ENCODE peak calls at places on chromosomes 5 and 9, in six cellular contexts. One of them, this sample, is unnamed.

GRCh38 chr5:62395210-62395950 is 8.3 kb downstream of the DIMT1 start:
- DNase-seq in endothelial cell: no peak
- DNase-seq in AG04449: no peak
- DNase-seq in HFFc6: peak
- DNase-seq in AG04450: peak
- DNase-seq in colonic mucosa: no peak
- DNase-seq in this sample: no peak

GRCh38 chr9:35659340-35659739 is 1.2 kb downstream of the CCDC107 start:
- DNase-seq in colonic mucosa: no peak
- DNase-seq in endothelial cell: no peak
- DNase-seq in AG04450: no peak
- DNase-seq in AG04449: no peak
- DNase-seq in HFFc6: peak
- DNase-seq in this sample: no peak

GRCh38 chr5:73564644-73565165 is 734 bp downstream of the ANKRA2 start:
- DNase-seq in AG04449: no peak
- DNase-seq in AG04450: no peak
- DNase-seq in colonic mucosa: no peak
- DNase-seq in HFFc6: no peak
- DNase-seq in endothelial cell: no peak
- DNase-seq in this sample: no peak

GRCh38 chr9:8531831-8532230 is 732.3 kb upstream of the DMAC1 start:
- DNase-seq in AG04450: no peak
- DNase-seq in AG04449: no peak
- DNase-seq in endothelial cell: no peak
- DNase-seq in colonic mucosa: no peak
- DNase-seq in HFFc6: no peak
- DNase-seq in this sample: no peak

GRCh38 chr9:4207881-4208615 is 91.8 kb downstream of the GLIS3 start:
- DNase-seq in AG04449: peak
- DNase-seq in endothelial cell: no peak
- DNase-seq in AG04450: no peak
- DNase-seq in colonic mucosa: no peak
- DNase-seq in HFFc6: no peak
- DNase-seq in this sample: no peak

GRCh38 chr9:36499156-36499886 is 73.4 kb upstream of the MELK start:
- DNase-seq in endothelial cell: no peak
- DNase-seq in AG04449: no peak
- DNase-seq in HFFc6: no peak
- DNase-seq in AG04450: no peak
- DNase-seq in colonic mucosa: no peak
- DNase-seq in this sample: no peak

GRCh38 chr9:116942593-116943061 is 255.5 kb downstream of the TRIM32 start:
- DNase-seq in AG04449: no peak
- DNase-seq in HFFc6: no peak
- DNase-seq in colonic mucosa: no peak
- DNase-seq in endothelial cell: no peak
- DNase-seq in AG04450: no peak
- DNase-seq in this sample: no peak

GRCh38 chr9:2872307-2872940 is 28.5 kb upstream of the PUM3 start:
- DNase-seq in AG04450: no peak
- DNase-seq in colonic mucosa: no peak
- DNase-seq in AG04449: no peak
- DNase-seq in HFFc6: peak
- DNase-seq in endothelial cell: peak
- DNase-seq in this sample: peak

GRCh38 chr5:79936644-79937216 is 54.3 kb downstream of the MTX3 start:
- DNase-seq in AG04450: no peak
- DNase-seq in colonic mucosa: no peak
- DNase-seq in HFFc6: no peak
- DNase-seq in AG04449: no peak
- DNase-seq in endothelial cell: no peak
- DNase-seq in this sample: no peak

GRCh38 chr5:1182633-1183423 is 18.6 kb upstream of the SLC6A19 start:
- DNase-seq in AG04449: no peak
- DNase-seq in AG04450: no peak
- DNase-seq in endothelial cell: no peak
- DNase-seq in HFFc6: no peak
- DNase-seq in colonic mucosa: peak
- DNase-seq in this sample: peak

GRCh38 chr5:10283927-10284635 is 23.6 kb downstream of the CMBL start:
- DNase-seq in colonic mucosa: peak
- DNase-seq in HFFc6: peak
- DNase-seq in AG04450: no peak
- DNase-seq in AG04449: no peak
- DNase-seq in endothelial cell: peak
- DNase-seq in this sample: peak

GRCh38 chr9:88387035-88387732 is 1.1 kb upstream of the SPIN1 start:
- DNase-seq in AG04449: no peak
- DNase-seq in colonic mucosa: peak
- DNase-seq in endothelial cell: peak
- DNase-seq in AG04450: no peak
- DNase-seq in HFFc6: peak
- DNase-seq in this sample: peak

GRCh38 chr5:2024986-2025721 is 142.4 kb upstream of the IRX4 start:
- DNase-seq in colonic mucosa: no peak
- DNase-seq in endothelial cell: no peak
- DNase-seq in AG04450: no peak
- DNase-seq in HFFc6: no peak
- DNase-seq in AG04449: no peak
- DNase-seq in this sample: no peak

GRCh38 chr9:120791161-120791560 is 2.1 kb downstream of the FBXW2 start:
- DNase-seq in endothelial cell: no peak
- DNase-seq in AG04450: no peak
- DNase-seq in HFFc6: no peak
- DNase-seq in colonic mucosa: no peak
- DNase-seq in AG04449: no peak
- DNase-seq in this sample: no peak

GRCh38 chr9:97848237-97848581 is 4.8 kb upstream of the FOXE1 start:
- DNase-seq in endothelial cell: no peak
- DNase-seq in HFFc6: no peak
- DNase-seq in AG04450: no peak
- DNase-seq in AG04449: no peak
- DNase-seq in colonic mucosa: no peak
- DNase-seq in this sample: no peak

GRCh38 chr5:92676120-92676838 is 904.7 kb downstream of the NR2F1-AS1 start:
- DNase-seq in colonic mucosa: no peak
- DNase-seq in endothelial cell: no peak
- DNase-seq in HFFc6: no peak
- DNase-seq in AG04449: no peak
- DNase-seq in AG04450: no peak
- DNase-seq in this sample: no peak

GRCh38 chr5:36787365-36787764 is 89.2 kb upstream of the NIPBL start:
- DNase-seq in colonic mucosa: no peak
- DNase-seq in AG04449: no peak
- DNase-seq in endothelial cell: no peak
- DNase-seq in AG04450: no peak
- DNase-seq in HFFc6: no peak
- DNase-seq in this sample: no peak

DNA sequence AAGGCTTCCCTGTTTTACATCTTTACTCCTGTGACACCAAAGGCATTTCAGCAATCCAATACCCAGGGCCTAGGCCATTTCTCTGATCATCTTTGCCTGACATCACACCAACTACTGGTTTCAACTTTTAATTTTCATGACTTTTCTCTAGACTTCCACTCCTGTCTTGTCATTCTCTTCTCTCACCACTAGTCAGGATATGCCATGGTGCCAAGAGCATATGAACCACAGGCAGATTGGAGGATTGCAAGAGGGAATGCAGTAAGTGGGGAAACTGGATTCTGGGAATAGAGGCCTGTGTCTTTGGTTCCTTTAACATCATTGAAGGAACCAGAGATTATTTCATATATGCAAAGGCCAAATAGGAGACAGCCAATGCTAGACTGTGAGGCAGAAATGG is 69.3 kb downstream of the ANKRD31 start:
- DNase-seq in AG04450: no peak
- DNase-seq in AG04449: no peak
- DNase-seq in endothelial cell: no peak
- DNase-seq in HFFc6: peak
- DNase-seq in colonic mucosa: no peak
- DNase-seq in this sample: no peak
- TF ChIP-seq CTCF in AG04450: peak
- TF ChIP-seq CTCF in AG04449: no peak
- TF ChIP-seq CTCF in endothelial cell: peak
- TF ChIP-seq CTCF in HFFc6: peak
- TF ChIP-seq CTCF in colonic mucosa: no peak
- TF ChIP-seq CTCF in this sample: peak

DNA sequence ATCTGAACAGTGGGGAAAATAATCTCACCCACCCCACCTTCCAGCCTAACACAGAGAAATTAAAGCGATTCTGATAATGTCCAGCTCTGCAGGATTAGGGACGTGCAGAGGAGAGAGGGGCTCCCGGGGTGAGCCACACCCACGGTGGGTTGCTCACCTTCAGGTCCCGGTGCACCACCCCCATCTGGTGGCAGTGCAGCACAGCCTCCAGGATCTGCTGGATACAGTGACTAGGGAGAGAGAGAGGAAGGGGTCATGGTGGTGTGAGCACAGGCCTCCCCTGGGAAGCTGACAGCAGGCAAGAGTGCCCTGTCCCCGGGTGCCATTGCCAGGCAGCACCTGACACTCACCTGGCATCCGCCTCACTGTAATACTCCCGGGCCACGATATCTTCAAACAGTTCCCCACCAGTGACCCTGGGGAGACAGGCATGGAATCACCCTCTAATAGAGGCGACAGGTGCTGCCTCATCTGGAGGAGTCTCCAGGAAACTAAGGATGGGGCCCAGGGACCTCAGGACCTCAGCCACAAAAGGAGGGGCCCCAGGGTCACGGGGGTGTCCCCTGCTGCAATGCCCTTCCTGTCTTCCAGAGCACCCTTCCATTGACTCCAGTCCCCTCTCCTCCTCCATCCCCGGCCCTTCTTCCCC is 33.0 kb downstream of the CAMK2A start:
- DNase-seq in colonic mucosa: no peak
- DNase-seq in HFFc6: no peak
- DNase-seq in AG04449: no peak
- DNase-seq in endothelial cell: peak
- DNase-seq in AG04450: no peak
- DNase-seq in this sample: no peak
- TF ChIP-seq CTCF in colonic mucosa: no peak
- TF ChIP-seq CTCF in HFFc6: peak
- TF ChIP-seq CTCF in AG04449: no peak
- TF ChIP-seq CTCF in endothelial cell: no peak
- TF ChIP-seq CTCF in AG04450: peak
- TF ChIP-seq CTCF in this sample: no peak

GRCh38 chr9:1709347-1709746 is 305.8 kb upstream of the SMARCA2 start:
- DNase-seq in colonic mucosa: no peak
- DNase-seq in AG04450: no peak
- DNase-seq in endothelial cell: no peak
- DNase-seq in HFFc6: no peak
- DNase-seq in AG04449: no peak
- DNase-seq in this sample: no peak
- TF ChIP-seq CTCF in colonic mucosa: no peak
- TF ChIP-seq CTCF in AG04450: no peak
- TF ChIP-seq CTCF in endothelial cell: peak
- TF ChIP-seq CTCF in HFFc6: peak
- TF ChIP-seq CTCF in AG04449: no peak
- TF ChIP-seq CTCF in this sample: no peak

GRCh38 chr5:91061094-91061493 is 322.0 kb downstream of the ARRDC3 start:
- DNase-seq in colonic mucosa: no peak
- DNase-seq in AG04449: no peak
- DNase-seq in AG04450: no peak
- DNase-seq in endothelial cell: no peak
- DNase-seq in HFFc6: no peak
- DNase-seq in this sample: no peak

GRCh38 chr5:91059409-91059808 is 323.7 kb downstream of the ARRDC3 start:
- DNase-seq in AG04450: no peak
- DNase-seq in colonic mucosa: no peak
- DNase-seq in endothelial cell: no peak
- DNase-seq in HFFc6: no peak
- DNase-seq in AG04449: no peak
- DNase-seq in this sample: no peak

GRCh38 chr5:91061946-91062586 is 321.1 kb downstream of the ARRDC3 start:
- DNase-seq in colonic mucosa: no peak
- DNase-seq in endothelial cell: no peak
- DNase-seq in AG04450: no peak
- DNase-seq in AG04449: no peak
- DNase-seq in HFFc6: no peak
- DNase-seq in this sample: no peak

GRCh38 chr5:91058575-91058974 is 324.5 kb downstream of the ARRDC3 start:
- DNase-seq in colonic mucosa: peak
- DNase-seq in AG04449: no peak
- DNase-seq in HFFc6: no peak
- DNase-seq in AG04450: no peak
- DNase-seq in endothelial cell: no peak
- DNase-seq in this sample: peak

DNA sequence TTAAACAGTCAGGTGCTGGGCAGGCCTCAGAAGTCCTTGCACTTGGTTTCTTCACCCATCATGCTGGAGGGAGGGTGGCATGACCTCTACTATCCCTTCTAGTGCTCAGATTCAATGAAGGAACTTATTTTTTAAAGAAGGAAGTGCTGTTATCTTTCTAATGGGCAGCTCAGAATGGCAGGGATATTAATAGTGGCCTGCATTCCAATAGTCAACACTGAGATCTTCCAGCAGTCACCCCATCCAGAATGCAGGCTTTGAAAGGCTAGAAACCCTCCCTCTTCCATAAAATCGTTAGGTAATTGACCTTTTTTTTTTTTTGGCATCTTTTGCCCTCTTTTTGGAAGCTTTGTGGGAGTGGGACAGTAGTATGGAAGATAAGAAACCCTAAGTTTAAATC is 325.0 kb downstream of the ARRDC3 start:
- DNase-seq in HFFc6: no peak
- DNase-seq in colonic mucosa: no peak
- DNase-seq in endothelial cell: no peak
- DNase-seq in AG04450: no peak
- DNase-seq in AG04449: no peak
- DNase-seq in this sample: peak
- TF ChIP-seq CTCF in HFFc6: no peak
- TF ChIP-seq CTCF in colonic mucosa: no peak
- TF ChIP-seq CTCF in endothelial cell: no peak
- TF ChIP-seq CTCF in AG04450: no peak
- TF ChIP-seq CTCF in AG04449: no peak
- TF ChIP-seq CTCF in this sample: no peak

DNA sequence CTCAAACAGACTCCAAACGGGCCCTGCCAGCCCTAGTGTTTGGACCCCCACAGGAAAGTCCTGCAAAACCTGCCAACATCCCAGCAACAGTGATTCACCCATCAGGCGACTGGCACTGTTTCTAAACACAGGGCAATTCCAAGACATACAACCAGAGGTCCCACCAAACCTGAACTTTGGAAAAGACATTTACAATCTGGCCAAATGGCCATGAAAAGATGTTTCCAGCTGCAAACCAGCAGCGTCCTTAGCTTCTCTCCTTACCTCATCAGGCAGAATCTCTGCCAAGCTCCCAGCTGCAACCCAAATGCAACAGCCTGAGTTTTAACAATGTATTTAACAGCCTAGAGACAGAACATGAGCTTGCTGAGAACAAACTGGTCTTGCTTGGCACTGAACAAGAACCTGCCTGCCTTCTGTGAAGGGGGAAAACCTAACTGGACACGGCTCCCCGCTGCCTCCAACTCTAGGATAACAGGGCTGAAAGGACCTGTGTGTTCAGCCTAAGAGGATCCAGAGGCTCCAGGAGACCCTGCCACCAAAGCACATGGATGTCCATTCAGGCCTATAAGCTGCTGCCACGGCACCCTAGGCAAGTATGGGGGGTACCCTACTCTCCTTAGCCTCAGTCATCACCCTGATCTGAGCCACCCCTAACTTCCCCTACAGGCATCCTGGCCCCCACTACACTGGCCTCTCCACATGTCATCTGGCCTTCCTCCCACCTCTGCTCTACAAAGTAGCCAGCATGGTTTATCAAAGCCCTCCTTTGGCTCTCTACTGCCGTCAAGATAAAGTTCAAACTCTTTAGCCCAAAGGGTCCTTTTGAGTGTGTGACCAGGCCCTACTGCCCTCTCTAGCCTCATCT is 5.6 kb downstream of the P4HA2 start:
- DNase-seq in AG04450: peak
- DNase-seq in HFFc6: peak
- DNase-seq in endothelial cell: no peak
- DNase-seq in colonic mucosa: peak
- DNase-seq in AG04449: no peak
- DNase-seq in this sample: no peak
- TF ChIP-seq CTCF in AG04450: peak
- TF ChIP-seq CTCF in HFFc6: peak
- TF ChIP-seq CTCF in endothelial cell: no peak
- TF ChIP-seq CTCF in colonic mucosa: no peak
- TF ChIP-seq CTCF in AG04449: no peak
- TF ChIP-seq CTCF in this sample: no peak